ENCODE peak calls at places on chromosomes 7 and 10, in four cellular contexts. H is choroid plexus epithelial cell, Q is cardiac muscle cell, K is ascending aorta. T is an unnamed sample.

GRCh38 chr7:129169171-129169643 is 19.2 kb upstream of the SMO start:
- DNase-seq in H (peak), Q (peak), K (no peak), T (no peak)

GRCh38 chr7:135447783-135448182 is 62.1 kb downstream of the CNOT4 start:
- DNase-seq in K (no peak), H (no peak), Q (no peak), T (no peak)

GRCh38 chr10:58299580-58299979 is 30.6 kb downstream of the CISD1 start:
- DNase-seq in K (no peak), H (peak), Q (peak), T (no peak)

GRCh38 chr7:89687266-89687665 is 467.0 kb upstream of the STEAP1 start:
- DNase-seq in K (no peak), Q (no peak), H (no peak), T (no peak)

GRCh38 chr7:4134631-4135030 is 547.5 kb upstream of the FOXK1 start:
- DNase-seq in K (no peak), Q (no peak), H (no peak), T (no peak)

GRCh38 chr10:11017575-11018425 is at the start of gene CELF2:
- DNase-seq in H (peak), Q (peak), K (no peak), T (no peak)

GRCh38 chr7:149097088-149097487 is 6.6 kb upstream of the ZNF786 start:
- DNase-seq in H (no peak), K (no peak), Q (peak), T (no peak)

GRCh38 chr10:116769791-116770190 is 27.4 kb upstream of the HSPA12A start:
- DNase-seq in H (peak), Q (no peak), K (no peak), T (no peak)

GRCh38 chr10:126012485-126012884 is 116.1 kb downstream of the FANK1 start:
- DNase-seq in H (peak), Q (no peak), K (no peak), T (no peak)

GRCh38 chr10:50417906-50418697 is 166.8 kb upstream of the ASAH2 start:
- DNase-seq in H (peak), Q (peak), K (no peak), T (no peak)

GRCh38 chr10:31081937-31082635 is 50.4 kb upstream of the ZNF438 start:
- DNase-seq in H (no peak), K (no peak), Q (no peak), T (no peak)

GRCh38 chr7:131020759-131021219 is 286.8 kb upstream of the KLF14 start:
- DNase-seq in Q (no peak), H (no peak), K (no peak), T (no peak)

GRCh38 chr10:52031771-52032170 is 282.3 kb upstream of the DKK1 start:
- DNase-seq in H (no peak), Q (no peak), K (no peak), T (no peak)

GRCh38 chr7:97732567-97733275 is 835 bp downstream of the TAC1 start:
- DNase-seq in K (no peak), H (no peak), Q (peak), T (no peak)

GRCh38 chr10:62811159-62811875 is 4.8 kb downstream of the EGR2 start:
- DNase-seq in H (no peak), K (no peak), Q (no peak), T (no peak)

GRCh38 chr10:129727071-129727470 is 237.0 kb downstream of the EBF3 start:
- DNase-seq in K (no peak), H (no peak), Q (no peak), T (no peak)

GRCh38 chr10:86668297-86669165 is at the start of gene LDB3:
- DNase-seq in Q (peak), H (no peak), K (peak), T (no peak)

GRCh38 chr10:36519909-36520308 is 605.5 kb upstream of the ANKRD30A start:
- DNase-seq in Q (no peak), K (no peak), H (no peak), T (no peak)

GRCh38 chr7:138961159-138961558 is 20.0 kb downstream of the KIAA1549 start:
- DNase-seq in H (peak), Q (no peak), K (no peak), T (no peak)

GRCh38 chr7:74226633-74227032 is 16.8 kb downstream of the LAT2 start:
- DNase-seq in Q (no peak), H (no peak), K (no peak), T (no peak)

GRCh38 chr7:1867326-1867725 is 197.2 kb downstream of the ELFN1 start:
- DNase-seq in Q (no peak), H (no peak), K (no peak), T (no peak)

GRCh38 chr10:5775705-5776104 is 37.5 kb downstream of the GDI2 start:
- DNase-seq in H (no peak), K (peak), Q (no peak), T (no peak)

GRCh38 chr10:8173866-8174243 is 119.4 kb downstream of the GATA3 start:
- DNase-seq in Q (no peak), H (no peak), K (no peak), T (no peak)

GRCh38 chr7:117908031-117908795 is 35.0 kb upstream of the CTTNBP2 start:
- DNase-seq in H (no peak), Q (no peak), K (no peak), T (no peak)

GRCh38 chr7:111485981-111486380 is 76.3 kb downstream of the IMMP2L start:
- DNase-seq in Q (no peak), K (no peak), H (no peak), T (no peak)

GRCh38 chr7:29988391-29989256 is 977 bp downstream of the SCRN1 start:
- DNase-seq in K (no peak), Q (peak), H (peak), T (no peak)

GRCh38 chr7:87877641-87878040 is 1.3 kb downstream of the DBF4 start:
- DNase-seq in H (peak), K (no peak), Q (no peak), T (no peak)

GRCh38 chr10:99827906-99828305 is 45.5 kb downstream of the ABCC2 start:
- DNase-seq in Q (no peak), K (no peak), H (peak), T (no peak)

GRCh38 chr10:122796796-122797195 is 48.9 kb downstream of the CUZD1 start:
- DNase-seq in H (no peak), Q (no peak), K (no peak), T (no peak)

GRCh38 chr7:119842337-119842736 is 430.6 kb upstream of the KCND2 start:
- DNase-seq in K (no peak), H (no peak), Q (no peak), T (no peak)

GRCh38 chr7:20327047-20327446 is 3.7 kb upstream of the ITGB8 start:
- DNase-seq in Q (no peak), H (peak), K (no peak), T (peak)

GRCh38 chr7:5406957-5407930 is 16.4 kb downstream of the TNRC18 start:
- DNase-seq in H (peak), Q (peak), K (no peak), T (no peak)

GRCh38 chr7:37684927-37685326 is 1.4 kb downstream of the GPR141 start:
- DNase-seq in Q (no peak), K (no peak), H (no peak), T (no peak)

DNA sequence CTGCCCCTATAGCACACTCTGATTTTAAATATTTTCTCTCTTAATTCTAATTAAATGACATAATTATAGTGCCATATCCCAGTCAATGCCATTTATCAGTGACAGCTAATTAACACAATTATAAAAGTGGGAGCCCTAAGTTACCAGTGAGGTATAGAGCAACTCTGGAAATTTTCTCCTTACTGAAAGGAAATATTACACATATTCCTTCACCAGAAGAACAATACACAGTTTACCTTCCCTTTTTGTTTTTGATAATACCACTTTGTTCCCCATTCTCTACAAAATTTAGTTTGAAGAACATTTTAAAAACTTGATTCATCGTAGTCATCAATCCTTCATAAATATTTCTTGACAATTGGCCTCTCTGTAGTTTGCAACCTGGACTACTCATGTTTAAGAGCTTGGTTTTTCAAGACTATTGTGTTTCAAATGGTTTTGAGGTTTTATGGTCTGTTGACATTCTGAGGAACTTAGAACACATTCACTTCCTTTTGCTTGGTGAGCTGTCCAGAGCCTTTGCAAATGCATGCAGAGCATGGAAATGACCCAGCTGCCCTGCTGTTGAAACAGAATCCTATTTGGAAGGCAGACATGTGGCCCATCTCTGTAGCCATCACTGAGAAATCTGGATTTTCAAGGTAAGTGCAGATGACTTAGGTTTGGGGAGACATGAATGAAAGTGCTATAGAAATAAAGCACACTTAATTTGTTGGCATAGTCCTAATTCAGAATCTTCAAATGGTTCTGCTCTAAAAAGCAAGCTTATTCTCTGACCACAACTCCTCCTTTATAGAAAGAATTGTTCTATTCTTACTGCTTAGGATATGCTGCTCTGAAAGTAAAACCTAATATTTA is at the start of gene GPR141:
- DNase-seq in K (no peak), H (no peak), Q (no peak), T (peak)
- H3K4me3 ChIP-seq in K (no peak), H (no peak), Q (no peak), T (peak)

DNA sequence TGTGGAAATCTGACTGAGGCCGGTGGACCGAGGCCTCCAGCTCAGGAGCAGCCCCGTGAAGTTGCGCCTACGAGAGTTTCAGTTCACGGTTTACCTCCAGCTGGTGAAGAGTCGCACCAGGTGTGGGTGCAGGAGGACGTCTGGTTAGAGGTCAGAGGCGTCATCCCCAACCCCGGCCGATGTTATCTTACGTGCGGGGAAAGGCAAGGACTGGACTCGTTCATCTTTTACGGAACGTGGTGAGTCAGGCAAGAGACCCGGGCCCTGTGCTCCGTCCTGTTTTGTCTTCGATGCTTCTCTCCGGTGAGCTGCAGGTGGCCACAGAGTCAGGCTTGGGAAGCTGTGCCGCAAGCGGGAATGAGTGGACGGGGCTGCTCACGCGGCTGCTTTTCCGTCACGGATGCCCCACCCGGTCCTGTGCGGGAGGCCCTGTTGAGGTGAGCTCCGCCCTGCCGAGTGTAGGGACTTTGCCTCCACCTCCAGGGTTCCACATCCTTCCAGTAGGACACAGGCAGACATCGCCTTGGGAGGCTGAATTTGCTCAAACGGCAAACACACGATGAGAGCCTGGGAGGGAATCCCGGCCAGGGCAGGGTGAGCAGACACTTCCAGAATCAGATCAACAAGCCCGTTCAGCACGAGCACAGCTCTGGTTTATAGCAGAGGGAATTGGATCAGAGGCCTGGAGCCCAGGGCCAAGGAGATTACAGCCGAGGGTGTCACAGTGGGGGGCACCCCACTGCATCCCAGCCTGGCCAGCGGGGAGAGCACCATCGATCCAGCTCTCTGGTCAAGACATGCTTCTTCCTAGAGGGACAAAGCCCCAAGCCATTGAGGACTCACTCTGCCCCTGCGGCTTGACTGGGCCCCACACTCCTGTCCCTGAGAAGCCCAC is 50.1 kb upstream of the INPP5A start:
- DNase-seq in Q (no peak), K (no peak), H (no peak), T (no peak)
- TF ChIP-seq CTCF in Q (no peak), K (no peak), H (no peak), T (no peak)

DNA sequence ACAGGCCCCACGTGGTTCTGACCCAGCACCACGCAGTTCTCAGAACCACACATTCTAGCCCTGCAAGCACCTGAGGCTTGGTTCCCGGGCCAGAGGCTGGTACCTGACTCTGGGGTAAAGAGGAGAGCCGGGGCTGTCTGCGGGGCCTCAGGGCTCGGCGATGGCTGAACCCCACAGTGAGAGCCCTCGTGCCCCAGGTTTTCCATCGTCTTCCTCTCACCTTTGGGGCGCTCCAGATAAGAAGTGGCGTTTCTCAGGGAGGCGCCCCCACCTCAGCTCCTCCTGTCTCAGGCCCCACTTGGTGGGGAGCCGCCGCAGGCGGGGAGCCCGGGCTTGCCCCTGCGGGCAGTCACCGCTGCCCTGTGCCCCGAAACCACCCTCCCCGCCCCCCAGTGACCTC is 2.2 kb upstream of the LANCL2 start:
- DNase-seq in Q (no peak), K (no peak), H (no peak), T (no peak)
- H3K4me3 ChIP-seq in Q (no peak), K (no peak), H (no peak), T (no peak)

GRCh38 chr10:132368881-132369635 is 27.9 kb upstream of the PWWP2B start:
- DNase-seq in Q (no peak), K (no peak), H (no peak), T (no peak)

GRCh38 chr10:132372516-132373095 is 24.4 kb upstream of the PWWP2B start:
- DNase-seq in Q (no peak), K (no peak), H (no peak), T (no peak)

GRCh38 chr10:132370426-132371340 is 26.3 kb upstream of the PWWP2B start:
- DNase-seq in K (no peak), Q (no peak), H (no peak), T (no peak)

GRCh38 chr10:132371641-132372081 is 25.3 kb upstream of the PWWP2B start:
- DNase-seq in Q (no peak), H (peak), K (no peak), T (no peak)

DNA sequence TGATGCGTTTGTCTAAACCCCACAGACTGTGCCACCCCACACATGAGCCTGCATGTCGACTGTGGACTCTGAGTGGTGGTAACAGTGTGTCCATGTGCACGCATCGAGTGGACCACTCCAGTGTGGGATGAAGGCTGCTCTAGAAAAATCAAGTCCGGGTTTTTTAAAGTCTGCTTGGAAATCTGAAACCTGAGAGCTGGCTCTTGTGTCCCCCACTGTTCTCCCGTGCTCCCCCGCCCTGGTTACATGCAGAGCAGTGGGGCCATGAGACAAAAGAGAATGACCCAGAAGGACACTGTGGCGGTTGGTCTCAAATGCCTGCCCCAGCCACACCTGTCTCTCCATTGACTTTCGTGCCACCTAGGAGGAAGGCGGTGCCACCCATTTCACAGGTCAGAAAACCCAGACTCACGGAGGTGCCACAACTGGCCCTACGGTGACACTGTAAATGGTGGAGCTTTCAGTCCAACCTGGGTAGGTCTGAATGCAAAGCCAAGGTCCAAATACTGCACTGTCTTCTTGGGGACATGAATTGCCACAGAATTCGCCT is 27.3 kb upstream of the PWWP2B start:
- DNase-seq in H (no peak), K (no peak), Q (no peak), T (no peak)
- TF ChIP-seq CTCF in H (no peak), K (no peak), Q (no peak), T (no peak)

GRCh38 chr7:150801242-150801945 is 825 bp downstream of the TMEM176A start:
- DNase-seq in H (no peak), K (no peak), Q (no peak), T (no peak)
- H3K4me3 ChIP-seq in H (no peak), K (peak), Q (peak), T (peak)

DNA sequence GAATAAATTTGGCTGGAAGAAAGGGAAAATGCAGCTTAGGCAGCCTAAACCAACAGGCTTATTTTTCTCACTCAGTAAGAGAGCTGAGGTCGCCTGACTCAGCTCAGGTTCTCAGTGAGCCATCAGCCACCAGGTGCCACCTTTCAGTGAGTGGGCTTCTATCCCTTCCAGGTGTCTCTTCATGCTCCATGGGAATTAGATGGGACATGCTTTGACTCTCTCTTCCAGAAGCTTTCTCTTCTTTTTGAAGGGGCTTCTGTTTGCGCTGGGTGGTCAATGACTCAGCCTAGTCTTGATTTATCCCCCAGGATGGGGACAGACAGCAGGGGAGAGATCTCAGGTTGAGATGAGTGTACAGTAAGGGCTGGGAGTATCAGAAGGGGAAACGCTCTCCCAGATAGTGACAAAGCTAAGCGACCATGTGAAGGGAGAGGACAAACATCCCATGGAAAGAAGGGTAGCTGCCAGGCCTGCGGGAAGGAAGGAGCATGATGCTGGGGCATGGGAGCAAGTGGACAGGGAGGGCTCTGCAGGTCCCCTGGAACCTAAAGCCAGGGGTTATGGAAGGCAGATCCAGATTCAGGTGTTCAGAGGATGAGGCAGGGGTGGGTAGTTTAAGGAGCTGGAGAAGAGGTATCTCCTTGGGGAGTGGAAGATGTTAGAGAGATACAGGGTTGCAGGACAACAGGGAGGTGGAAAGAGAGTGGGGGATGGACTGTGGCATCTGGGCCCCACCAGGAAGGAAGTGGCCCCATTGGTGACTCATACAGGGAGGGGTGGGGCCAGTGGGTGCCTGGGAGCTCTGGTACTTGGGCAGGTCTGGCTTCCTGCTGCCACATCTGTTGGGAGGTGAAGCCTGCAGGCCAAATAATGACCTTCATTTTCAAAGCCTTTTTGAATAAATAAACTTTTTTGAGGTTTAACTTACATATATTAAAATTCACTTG is 32.5 kb downstream of the OGDH start:
- DNase-seq in Q (no peak), H (peak), K (peak), T (no peak)
- TF ChIP-seq CTCF in Q (no peak), H (no peak), K (no peak), T (no peak)